ENCODE peak calls at places on chromosomes 13 and 19, in seven cellular contexts. T, K, E, Q, F, W and M are unnamed samples.

GRCh38 chr19:41535029-41535622 is 40.8 kb upstream of the CEACAM21 start:
- DNase-seq in Q (no peak), F (no peak), W (no peak), T (no peak), E (no peak), K (no peak), M (no peak)

GRCh38 chr19:51621178-51621577 is 9.0 kb downstream of the SIGLEC5 start:
- DNase-seq in E (no peak), T (no peak), Q (no peak), K (no peak), F (no peak), W (no peak), M (peak; percentile 96)

GRCh38 chr19:5047251-5047935 is 78.5 kb downstream of the KDM4B start:
- DNase-seq in F (no peak), Q (no peak), T (no peak), W (no peak), K (no peak), E (no peak), M (no peak)

GRCh38 chr13:36979361-36980040 is 19.6 kb downstream of the ALG5 start:
- DNase-seq in T (peak; percentile 18), Q (no peak), F (no peak), K (peak; percentile 65), W (no peak), E (no peak), M (no peak)

GRCh38 chr13:96090240-96091101 is 564 bp downstream of the HS6ST3 start:
- DNase-seq in E (no peak), Q (no peak), W (no peak), K (peak; percentile 48), F (peak; percentile 13), T (peak; percentile 12), M (no peak)

GRCh38 chr19:19406878-19407639 is 1.6 kb downstream of the GATAD2A start:
- DNase-seq in K (peak; percentile 77), F (no peak), E (peak; percentile 57), Q (peak; percentile 55), W (peak; percentile 54), T (peak; percentile 61), M (peak; percentile 49)

GRCh38 chr19:3275583-3276340 is 51.3 kb downstream of the CELF5 start:
- DNase-seq in Q (peak; percentile 77), K (peak; percentile 90), F (peak; percentile 32), W (peak; percentile 96), T (peak; percentile 85), E (peak; percentile 76), M (peak; percentile 47)

GRCh38 chr13:92719868-92720267 is 506.7 kb upstream of the GPC6 start:
- DNase-seq in K (no peak), Q (no peak), F (no peak), E (no peak), T (no peak), W (no peak), M (no peak)

GRCh38 chr19:35673121-35673804 is 6.9 kb downstream of the UPK1A start:
- DNase-seq in F (peak; percentile 33), Q (no peak), W (peak; percentile 20), K (peak; percentile 73), T (peak; percentile 58), E (no peak), M (no peak)
- H3K4me3 ChIP-seq in F (peak overlapping the region; percentile 57), Q (peak overlapping the region; percentile 4), W (peak overlapping the region; percentile 53), K (peak overlapping the region; percentile 65), T (peak overlapping the region; percentile 58), E (peak overlapping the region; percentile 42), M (no peak overlapping the region)

GRCh38 chr13:67036694-67037093 is 193.4 kb downstream of the PCDH9 start:
- DNase-seq in T (no peak), K (no peak), Q (no peak), E (no peak), F (no peak), W (no peak), M (no peak)
- H3K4me3 ChIP-seq in T (no peak overlapping the region), K (no peak overlapping the region), Q (no peak overlapping the region), E (no peak overlapping the region), F (no peak overlapping the region), W (no peak overlapping the region), M (no peak overlapping the region)

GRCh38 chr19:56687036-56687435 is 15.5 kb upstream of the ZNF835 start:
- DNase-seq in W (no peak), F (no peak), K (no peak), E (no peak), T (no peak), Q (no peak), M (no peak)

GRCh38 chr19:56690668-56691067 is 19.1 kb upstream of the ZNF835 start:
- DNase-seq in E (no peak), F (no peak), Q (no peak), T (no peak), W (no peak), K (no peak), M (no peak)

GRCh38 chr19:56689198-56689597 is 17.6 kb upstream of the ZNF835 start:
- DNase-seq in Q (no peak), F (no peak), T (no peak), K (no peak), E (no peak), W (no peak), M (no peak)

DNA sequence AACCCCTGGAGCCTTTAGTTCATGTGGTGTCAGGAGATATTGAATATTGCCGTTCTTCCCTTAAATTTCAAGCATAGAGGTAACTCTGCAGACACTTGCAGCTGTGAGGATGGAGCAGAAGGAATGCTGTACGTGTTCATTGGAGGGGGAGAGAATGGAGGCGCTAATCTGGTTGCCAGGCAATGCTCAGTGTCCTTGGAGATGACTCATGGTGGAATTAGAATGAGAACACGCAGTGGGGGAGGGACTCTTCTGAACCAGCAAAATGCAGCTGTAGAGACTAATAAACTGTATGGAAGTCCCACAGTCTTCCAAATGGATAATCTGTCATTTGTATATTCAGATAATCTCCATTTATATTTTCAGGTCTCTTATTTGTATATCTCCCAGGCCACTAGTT is 20.9 kb upstream of the ZNF835 start:
- DNase-seq in E (no peak), F (no peak), K (peak; percentile 2), W (no peak), T (no peak), Q (no peak), M (no peak)
- H3K4me3 ChIP-seq in E (no peak overlapping the region), F (no peak overlapping the region), K (no peak overlapping the region), W (no peak overlapping the region), T (no peak overlapping the region), Q (no peak overlapping the region), M (no peak overlapping the region)

DNA sequence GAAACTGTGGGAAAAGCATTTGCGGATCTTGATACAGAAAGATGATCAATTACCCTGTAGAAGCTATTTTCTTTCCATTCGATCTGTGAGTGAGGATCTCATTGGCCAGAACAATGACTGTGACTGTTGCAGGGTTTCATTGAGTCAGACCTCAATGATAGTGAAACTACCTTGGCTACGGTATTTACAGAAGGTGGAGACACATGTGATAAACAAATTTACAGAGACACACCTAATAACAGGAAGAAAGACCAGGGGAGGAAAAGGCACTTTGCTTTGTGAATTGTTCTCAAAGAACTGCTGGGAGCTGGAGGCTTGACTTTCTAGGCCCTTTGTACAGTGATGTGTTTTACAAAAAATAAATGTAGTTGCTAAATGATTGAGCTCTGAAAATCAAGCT is 19.9 kb upstream of the ARGLU1 start:
- DNase-seq in F (no peak), E (no peak), K (no peak), Q (no peak), T (no peak), W (no peak), M (no peak)
- H3K4me3 ChIP-seq in F (no peak overlapping the region), E (no peak overlapping the region), K (no peak overlapping the region), Q (no peak overlapping the region), T (no peak overlapping the region), W (no peak overlapping the region), M (no peak overlapping the region)